ENCODE peak calls at places on chromosomes 4 and X, in seven cellular contexts. R, Y, D, K, H, Z and X are unnamed samples.

GRCh38 chrX:69538321-69538876 is 34.3 kb downstream of the NALF2 start:
- DNase-seq in R (peak; percentile 81), Y (peak; percentile 90), D (peak; percentile 61), K (peak; percentile 82), H (no peak), Z (peak; percentile 32), X (peak; percentile 16)

GRCh38 chrX:6909396-6909795 is 238.1 kb upstream of the STS start:
- DNase-seq in R (no peak), Y (no peak), D (no peak), K (no peak), H (no peak), Z (no peak), X (no peak)

GRCh38 chrX:153746359-153746758 is 17.7 kb upstream of the PLXNB3 start:
- DNase-seq in R (no peak), Y (no peak), D (no peak), K (no peak), H (no peak), Z (no peak), X (no peak)

GRCh38 chr4:8403173-8403753 is 37.3 kb downstream of the ACOX3 start:
- DNase-seq in R (peak; percentile 86), Y (peak; percentile 92), D (peak; percentile 37), K (peak; percentile 83), H (peak; percentile 25), Z (peak; percentile 74), X (peak; percentile 18)

GRCh38 chr4:153276966-153277365 is 67.5 kb upstream of the MND1 start:
- DNase-seq in R (no peak), Y (no peak), D (no peak), K (no peak), H (no peak), Z (no peak), X (no peak)

GRCh38 chr4:6764976-6765620 is 17.4 kb upstream of the KIAA0232 start:
- DNase-seq in R (no peak), Y (peak; percentile 9), D (no peak), K (no peak), H (no peak), Z (no peak), X (no peak)

GRCh38 chr4:99087887-99088484 is 602 bp downstream of the ADH5 start:
- DNase-seq in R (peak; percentile 64), Y (peak; percentile 86), D (no peak), K (peak; percentile 13), H (peak; percentile 69), Z (peak; percentile 31), X (no peak)

GRCh38 chrX:55132416-55132815 is 43.6 kb downstream of the PAGE2 start:
- DNase-seq in R (no peak), Y (no peak), D (no peak), K (no peak), H (no peak), Z (no peak), X (no peak)